ENCODE peak calls at places on chromosomes 13 and 19, in eight cellular contexts. V is naive thymus-derived CD4-positive, alpha-beta T cell; I is tibial nerve; F is ovary; D is left ventricle myocardium inferior; W is IMR-90; Q is CD4-positive, alpha-beta memory T cell; H is H1. T is an unnamed sample. For H3K4me1 and H3K9me3, the result is how much of the 10 kb centered on the place peaks cover.

GRCh38 chr13:28885191-28885590 is 65.1 kb downstream of the MTUS2 start:
- DNase-seq in W (no peak), F (no peak), H (no peak), I (no peak), Q (no peak), D (no peak), V (no peak), T (no peak)

GRCh38 chr13:114108894-114109293 is 23.5 kb downstream of the RASA3 start:
- DNase-seq in D (no peak), Q (no peak), H (no peak), W (no peak), V (no peak), I (peak), F (no peak), T (no peak)

GRCh38 chr19:28977826-28978225 is 235.1 kb downstream of the UQCRFS1 start:
- DNase-seq in I (no peak), V (no peak), Q (no peak), H (no peak), F (no peak), D (no peak), W (no peak), T (no peak)

GRCh38 chr19:4976412-4977298 is 7.7 kb downstream of the KDM4B start:
- DNase-seq in I (peak), F (peak), D (peak), H (no peak), W (peak), Q (no peak), V (no peak), T (peak)

GRCh38 chr19:18135712-18136584 is 17.0 kb upstream of the PIK3R2 start:
- DNase-seq in H (no peak), V (no peak), I (no peak), D (no peak), W (no peak), F (no peak), Q (no peak), T (peak)

GRCh38 chr13:87669379-87669978 is 1.7 kb upstream of the SLITRK5 start:
- DNase-seq in F (no peak), H (no peak), I (no peak), D (no peak), W (peak), Q (no peak), V (no peak), T (peak)

GRCh38 chr19:792361-792885 is 4.8 kb upstream of the PTBP1 start:
- DNase-seq in Q (no peak), V (no peak), I (no peak), F (no peak), D (no peak), H (no peak), W (no peak), T (no peak)

GRCh38 chr13:81017525-81018152 is 676.7 kb upstream of the SPRY2 start:
- DNase-seq in I (no peak), H (no peak), V (no peak), D (no peak), Q (no peak), F (no peak), W (peak), T (peak)

GRCh38 chr13:94824601-94825000 is 112.3 kb upstream of the SOX21 start:
- DNase-seq in D (no peak), W (no peak), F (no peak), H (no peak), V (no peak), Q (no peak), I (no peak), T (no peak)

GRCh38 chr19:53172892-53173291 is 14.0 kb upstream of the ZNF347 start:
- DNase-seq in W (peak), F (no peak), Q (no peak), H (no peak), D (no peak), V (no peak), I (no peak), T (no peak)

GRCh38 chr13:94674609-94675348 is 37.6 kb downstream of the SOX21 start:
- DNase-seq in D (no peak), Q (peak), I (no peak), V (peak), H (no peak), F (no peak), W (peak), T (peak)

GRCh38 chr19:13133241-13133870 is 15.3 kb downstream of the NACC1 start:
- DNase-seq in H (no peak), F (no peak), Q (no peak), I (no peak), W (no peak), D (no peak), V (no peak), T (no peak)

GRCh38 chr19:46719629-46720515 is 3.0 kb upstream of the PRKD2 start:
- DNase-seq in Q (no peak), D (no peak), W (no peak), I (no peak), H (no peak), F (no peak), V (no peak), T (no peak)

GRCh38 chr13:105709181-105709580 is 826.3 kb downstream of the EFNB2 start:
- DNase-seq in H (no peak), F (no peak), W (no peak), D (no peak), Q (no peak), I (no peak), V (no peak), T (no peak)

GRCh38 chr19:5913739-5914357 is at the start of gene CAPS:
- DNase-seq in I (peak), V (no peak), F (no peak), D (peak), Q (no peak), W (peak), H (no peak), T (no peak)

GRCh38 chr19:55147408-55148251 is 1.4 kb downstream of the TNNT1 start:
- DNase-seq in I (no peak), V (no peak), H (no peak), Q (no peak), W (no peak), D (no peak), F (no peak), T (peak)

DNA sequence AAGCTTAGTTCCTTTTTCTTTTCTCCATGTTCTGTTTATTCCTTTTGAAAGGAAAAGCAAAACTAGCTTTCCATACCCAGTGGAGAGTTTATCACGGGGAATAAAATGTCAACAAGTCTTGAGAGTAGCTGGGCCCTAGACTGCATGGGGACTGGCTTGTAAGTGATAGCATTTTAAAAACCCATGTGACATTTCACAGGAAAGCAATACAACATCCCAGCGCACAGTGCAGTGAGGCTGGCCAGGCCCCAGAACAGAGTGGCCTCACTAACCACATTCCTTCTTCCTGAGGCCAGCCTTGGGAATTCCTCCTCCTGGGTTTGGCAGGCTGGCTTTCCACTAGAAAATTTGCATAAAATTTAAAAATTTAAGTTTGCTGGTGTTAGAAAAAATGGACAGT is 149.7 kb downstream of the DLEU7 start:
- DNase-seq in W (no peak), H (no peak), I (no peak), Q (no peak), D (peak), V (no peak), F (no peak), T (no peak)
- H3K4me3 ChIP-seq in W (no peak), H (no peak), I (peak), Q (no peak), D (peak), V (no peak), F (no peak), T (no peak)

GRCh38 chr13:99380921-99381645 is 73.9 kb upstream of the GPR183 start:
- DNase-seq in H (no peak), Q (peak), D (no peak), F (no peak), I (no peak), W (peak), V (peak), T (no peak)

GRCh38 chr13:99379856-99380255 is 72.7 kb upstream of the GPR183 start:
- DNase-seq in D (no peak), V (no peak), F (no peak), Q (no peak), W (no peak), H (no peak), I (no peak), T (no peak)

GRCh38 chr13:99382428-99383133 is 75.4 kb upstream of the GPR183 start:
- DNase-seq in I (no peak), Q (peak), D (no peak), V (peak), F (no peak), H (no peak), W (no peak), T (no peak)

GRCh38 chr13:99378985-99379734 is 72.0 kb upstream of the GPR183 start:
- DNase-seq in D (no peak), F (no peak), Q (no peak), I (no peak), W (peak), H (peak), V (no peak), T (no peak)

GRCh38 chr13:99380402-99380801 is 73.2 kb upstream of the GPR183 start:
- DNase-seq in Q (no peak), D (no peak), I (no peak), F (no peak), W (no peak), V (no peak), H (no peak), T (no peak)
- H3K4me1 ChIP-seq in Q (half or more), D (under half), I (under half), F (under half), W (under half), V (half or more), H (under half), T (under half)

GRCh38 chr19:11944656-11945055 is 19.7 kb downstream of the ZNF700 start:
- DNase-seq in D (no peak), F (no peak), I (no peak), H (no peak), V (no peak), Q (no peak), W (no peak), T (no peak)

GRCh38 chr19:11949201-11949600 is 15.6 kb upstream of the ZNF763 start:
- DNase-seq in H (no peak), F (no peak), I (no peak), D (no peak), V (no peak), W (peak), Q (peak), T (no peak)

GRCh38 chr19:11950312-11950711 is 14.5 kb upstream of the ZNF763 start:
- DNase-seq in Q (no peak), V (no peak), F (no peak), H (no peak), I (no peak), D (no peak), W (no peak), T (no peak)

GRCh38 chr19:11942843-11943108 is 17.9 kb downstream of the ZNF700 start:
- DNase-seq in D (no peak), Q (no peak), H (no peak), I (no peak), F (no peak), W (no peak), V (no peak), T (no peak)

GRCh38 chr19:11948646-11949045 is 16.2 kb upstream of the ZNF763 start:
- DNase-seq in D (no peak), V (no peak), W (no peak), H (no peak), Q (no peak), I (no peak), F (no peak), T (no peak)
- H3K9me3 ChIP-seq in D (half or more), V (under half), W (half or more), H (half or more), Q (under half), I (half or more), F (half or more), T (under half)

GRCh38 chr19:56543776-56544175 is 5.0 kb downstream of the ZFP28 start:
- DNase-seq in D (no peak), Q (no peak), F (no peak), V (no peak), H (no peak), W (no peak), I (no peak), T (no peak)

GRCh38 chr19:56537442-56537841 is 1.3 kb upstream of the ZFP28 start:
- DNase-seq in V (no peak), F (no peak), I (no peak), D (no peak), Q (no peak), H (no peak), W (no peak), T (no peak)

GRCh38 chr19:56538254-56538760 is 441 bp upstream of the ZFP28 start:
- DNase-seq in D (peak), F (peak), I (peak), W (peak), H (peak), Q (peak), V (peak), T (no peak)

GRCh38 chr19:56538761-56539263 is at the start of gene ZFP28:
- DNase-seq in V (no peak), Q (no peak), W (no peak), H (no peak), I (peak), D (peak), F (no peak), T (no peak)
- H3K4me3 ChIP-seq in V (peak), Q (peak), W (peak), H (peak), I (peak), D (peak), F (peak), T (no peak)

T was measured in Caco-2.